ENCODE peak calls at places on chromosomes 11 and 22, in four cellular contexts. F, I, Z and A are unnamed samples. For H3K4me1, the result is how much of the 10 kb centered on the place peaks cover.

GRCh38 chr11:115276799-115277198 is 227.4 kb downstream of the CADM1 start:
- DNase-seq in F (no peak), I (no peak), Z (peak), A (no peak)

GRCh38 chr11:87022738-87023137 is 15.0 kb upstream of the TMEM135 start:
- DNase-seq in F (no peak), I (no peak), Z (no peak), A (no peak)

GRCh38 chr22:19117111-19117512 is 5.1 kb downstream of the DGCR2 start:
- DNase-seq in F (no peak), I (no peak), Z (no peak), A (no peak)

GRCh38 chr11:32432565-32433248 is 2.6 kb downstream of the WT1 start:
- DNase-seq in F (no peak), I (no peak), Z (no peak), A (no peak)

GRCh38 chr11:73288873-73289707 is 17.0 kb downstream of the P2RY6 start:
- DNase-seq in F (peak), I (peak), Z (peak), A (peak)

GRCh38 chr11:91813263-91813662 is 411.4 kb upstream of the FAT3 start:
- DNase-seq in F (no peak), I (no peak), Z (no peak), A (no peak)

GRCh38 chr11:66443602-66444001 is 5.0 kb upstream of the MRPL11 start:
- DNase-seq in F (no peak), I (no peak), Z (no peak), A (no peak)

GRCh38 chr22:19597399-19597735 is 73.2 kb upstream of the CLDN5 start:
- DNase-seq in F (peak), I (no peak), Z (no peak), A (no peak)

GRCh38 chr11:74650498-74650897 is 58.1 kb downstream of the POLD3 start:
- DNase-seq in F (no peak), I (no peak), Z (no peak), A (no peak)

GRCh38 chr22:39617761-39618757 is 47.5 kb downstream of the CACNA1I start:
- DNase-seq in F (no peak), I (no peak), Z (peak), A (no peak)

GRCh38 chr11:134573857-134574256 is 161.8 kb upstream of the B3GAT1 start:
- DNase-seq in F (no peak), I (no peak), Z (no peak), A (peak)

GRCh38 chr11:100367892-100368291 is 319.2 kb upstream of the ARHGAP42 start:
- DNase-seq in F (no peak), I (no peak), Z (no peak), A (no peak)

GRCh38 chr11:94537051-94537600 is 6.6 kb upstream of the FUT4 start:
- DNase-seq in F (no peak), I (no peak), Z (no peak), A (no peak)

GRCh38 chr11:95877288-95877687 is 46.6 kb downstream of the MTMR2 start:
- DNase-seq in F (no peak), I (no peak), Z (no peak), A (no peak)

GRCh38 chr11:62399172-62399867 is 19.5 kb upstream of the SCGB1A1 start:
- DNase-seq in F (no peak), I (peak), Z (no peak), A (no peak)

GRCh38 chr22:44450503-44450902 is 47.5 kb downstream of the RTL6 start:
- DNase-seq in F (no peak), I (no peak), Z (no peak), A (no peak)

GRCh38 chr11:69371731-69372588 is 78.0 kb downstream of the MYEOV start:
- DNase-seq in F (no peak), I (no peak), Z (no peak), A (peak)

GRCh38 chr22:36756031-36756430 is 19.9 kb downstream of the IFT27 start:
- DNase-seq in F (no peak), I (no peak), Z (no peak), A (no peak)

GRCh38 chr11:125167954-125168821 is 3.6 kb downstream of the PKNOX2 start:
- DNase-seq in F (no peak), I (no peak), Z (no peak), A (no peak)

GRCh38 chr11:20522536-20522935 is 76.9 kb upstream of the SLC6A5 start:
- DNase-seq in F (no peak), I (no peak), Z (no peak), A (no peak)

GRCh38 chr11:67024410-67024809 is 1.5 kb downstream of the SYT12 start:
- DNase-seq in F (peak), I (no peak), Z (no peak), A (no peak)

GRCh38 chr22:42970029-42970428 is 44.9 kb downstream of the PACSIN2 start:
- DNase-seq in F (no peak), I (no peak), Z (no peak), A (no peak)

GRCh38 chr11:121961228-121961860 is 154.7 kb downstream of the BLID start:
- DNase-seq in F (no peak), I (no peak), Z (no peak), A (no peak)

GRCh38 chr11:2775083-2775625 is 75.4 kb upstream of the KCNQ1OT1 start:
- DNase-seq in F (no peak), I (no peak), Z (no peak), A (peak)

GRCh38 chr11:70810131-70810530 is 411.8 kb downstream of the CTTN start:
- DNase-seq in F (no peak), I (no peak), Z (no peak), A (no peak)

GRCh38 chr11:114615448-114616361 is 20.1 kb upstream of the NXPE4 start:
- DNase-seq in F (no peak), I (no peak), Z (no peak), A (no peak)

GRCh38 chr22:46051646-46052045 is 74.7 kb upstream of the WNT7B start:
- DNase-seq in F (no peak), I (peak), Z (no peak), A (no peak)

GRCh38 chr11:96272542-96273306 is 70.3 kb downstream of the MAML2 start:
- DNase-seq in F (no peak), I (no peak), Z (no peak), A (no peak)

GRCh38 chr22:36077261-36077660 is 48.6 kb upstream of the RBFOX2 start:
- DNase-seq in F (no peak), I (no peak), Z (peak), A (no peak)

GRCh38 chr22:35230417-35230816 is 26.9 kb upstream of the HMGXB4 start:
- DNase-seq in F (no peak), I (no peak), Z (no peak), A (no peak)

GRCh38 chr22:46761539-46762237 is 762 bp upstream of the TBC1D22A start:
- DNase-seq in F (no peak), I (no peak), Z (no peak), A (no peak)

GRCh38 chr11:76769071-76769560 is 14.0 kb upstream of the TSKU start:
- DNase-seq in F (no peak), I (no peak), Z (no peak), A (no peak)

GRCh38 chr11:76768091-76769047 is 14.8 kb upstream of the TSKU start:
- DNase-seq in F (no peak), I (peak), Z (no peak), A (peak)

GRCh38 chr11:76766521-76766920 is 16.6 kb upstream of the TSKU start:
- DNase-seq in F (no peak), I (no peak), Z (no peak), A (no peak)

GRCh38 chr11:76765863-76766350 is 17.2 kb upstream of the TSKU start:
- DNase-seq in F (no peak), I (no peak), Z (no peak), A (no peak)

GRCh38 chr11:76767659-76768058 is 15.5 kb upstream of the TSKU start:
- DNase-seq in F (no peak), I (no peak), Z (no peak), A (no peak)
- H3K4me1 ChIP-seq in F (under half), I (under half), Z (under half), A (half or more)

GRCh38 chr22:30490399-30490798 is 15.1 kb downstream of the SEC14L4 start:
- DNase-seq in F (no peak), I (no peak), Z (no peak), A (no peak)
- TF ChIP-seq CTCF in F (no peak), I (no peak), Z (no peak), A (no peak)

GRCh38 chr22:49847751-49848689 is 5.6 kb upstream of the ZBED4 start:
- DNase-seq in F (no peak), I (no peak), Z (peak), A (no peak)
- H3K4me3 ChIP-seq in F (no peak), I (peak), Z (peak), A (peak)

GRCh38 chr11:118410055-118410745 is 8.8 kb downstream of the ATP5MG start:
- DNase-seq in F (no peak), I (no peak), Z (no peak), A (no peak)
- H3K4me1 ChIP-seq in F (under half), I (under half), Z (under half), A (under half)

DNA sequence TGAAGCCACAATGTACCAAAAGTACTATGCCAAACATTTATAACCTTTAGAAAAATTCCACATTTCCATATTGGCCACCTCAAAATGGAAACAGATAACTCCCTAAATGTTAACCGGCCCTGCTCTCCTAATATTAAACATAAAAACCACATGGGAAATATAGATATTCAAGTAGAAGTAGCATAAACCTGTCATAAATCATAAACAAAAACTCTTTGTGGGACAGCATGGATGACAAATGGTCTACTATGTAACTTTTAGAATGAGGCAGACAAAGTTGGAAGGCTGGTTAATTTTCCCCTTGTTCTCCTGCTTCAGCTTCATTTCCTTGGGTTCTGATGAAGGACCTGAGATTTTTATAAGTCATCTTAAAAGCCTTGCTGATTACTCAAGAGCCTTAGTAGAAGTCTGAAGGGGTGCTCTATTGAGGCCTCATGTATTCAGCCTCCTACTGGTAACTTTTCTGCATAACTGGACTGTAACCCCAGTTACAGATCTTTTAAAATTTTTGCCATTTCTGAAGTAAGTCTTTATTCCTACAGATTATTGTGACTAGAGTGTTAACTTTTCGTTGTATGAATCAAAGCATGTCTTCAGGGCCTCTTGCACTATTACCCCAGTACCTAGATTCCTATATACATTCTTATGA is 116.4 kb downstream of the STIM1 start:
- DNase-seq in F (no peak), I (no peak), Z (no peak), A (no peak)
- TF ChIP-seq CTCF in F (no peak), I (no peak), Z (peak), A (no peak)

GRCh38 chr22:38305481-38306448 is 11.5 kb downstream of the CSNK1E start:
- DNase-seq in F (no peak), I (no peak), Z (no peak), A (no peak)

GRCh38 chr22:38303974-38304373 is 13.3 kb downstream of the CSNK1E start:
- DNase-seq in F (no peak), I (no peak), Z (no peak), A (no peak)

GRCh38 chr22:38304526-38304925 is 12.7 kb downstream of the CSNK1E start:
- DNase-seq in F (no peak), I (no peak), Z (no peak), A (no peak)

GRCh38 chr22:38300197-38300945 is 16.9 kb downstream of the CSNK1E start:
- DNase-seq in F (no peak), I (no peak), Z (no peak), A (no peak)

DNA sequence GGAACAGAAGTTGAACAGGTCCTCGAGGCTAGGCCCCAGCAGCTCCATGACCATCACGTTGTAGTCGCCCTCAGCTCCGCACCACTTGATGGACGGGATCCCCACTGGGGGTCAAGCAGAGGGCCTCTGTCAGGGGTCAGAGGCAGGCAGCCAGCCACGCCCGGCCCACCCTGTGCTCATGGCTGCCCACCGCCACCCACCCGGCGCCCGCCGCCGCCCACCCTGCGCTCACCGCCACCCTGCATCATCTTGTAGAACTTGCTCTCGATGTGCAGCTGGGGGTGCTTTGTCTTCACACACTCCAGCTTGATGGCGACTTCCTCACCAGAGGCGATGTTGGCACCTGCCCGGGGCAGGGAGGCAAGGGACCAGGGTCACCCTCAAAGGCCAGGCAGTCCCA is 14.3 kb downstream of the CSNK1E start:
- DNase-seq in F (no peak), I (no peak), Z (no peak), A (no peak)
- H3K4me3 ChIP-seq in F (no peak), I (no peak), Z (no peak), A (no peak)